ENCODE peak calls at places on chromosomes 12 and 14, in nine cellular contexts. P is neural progenitor cell, T is neuronal stem cell, C is AG04450, W is A549, K is psoas muscle, H is keratinocyte, L is ovary, Z is mucosa of descending colon. O is an unnamed sample. For H3K9me3, the result is how much of the 10 kb centered on the place peaks cover.

GRCh38 chr14:73833530-73834257 is 17.9 kb upstream of the PTGR2 start:
- DNase-seq in P (peak), T (no peak), C (no peak), W (no peak), K (no peak), H (no peak), L (peak), Z (no peak), O (no peak)

GRCh38 chr12:110029290-110029689 is 19.0 kb downstream of the C12orf76 start:
- DNase-seq in P (no peak), T (no peak), C (no peak), W (no peak), K (no peak), H (no peak), L (no peak), Z (no peak), O (no peak)

GRCh38 chr12:12070674-12071661 is at the start of gene BCL2L14:
- DNase-seq in P (no peak), T (no peak), C (no peak), W (no peak), K (no peak), H (no peak), L (no peak), Z (no peak), O (peak)

GRCh38 chr12:53133722-53134121 is 30.4 kb downstream of the SOAT2 start:
- DNase-seq in P (no peak), T (no peak), C (no peak), W (no peak), K (no peak), H (no peak), L (no peak), Z (no peak), O (no peak)

GRCh38 chr12:129312048-129312447 is 458.8 kb downstream of the GLT1D1 start:
- DNase-seq in P (peak), T (peak), C (no peak), W (no peak), K (no peak), H (no peak), L (no peak), Z (no peak), O (no peak)

GRCh38 chr14:59161571-59162175 is 26.8 kb upstream of the DAAM1 start:
- DNase-seq in P (peak), T (peak), C (peak), W (peak), K (no peak), H (no peak), L (no peak), Z (no peak), O (no peak)

GRCh38 chr12:24901975-24902461 is 46.9 kb downstream of the BCAT1 start:
- DNase-seq in P (peak), T (peak), C (no peak), W (no peak), K (no peak), H (no peak), L (no peak), Z (no peak), O (no peak)

GRCh38 chr14:104781271-104782077 is 14.1 kb downstream of the AKT1 start:
- DNase-seq in P (no peak), T (no peak), C (no peak), W (no peak), K (no peak), H (no peak), L (no peak), Z (no peak), O (no peak)

GRCh38 chr14:39432619-39433451 is 602 bp upstream of the FBXO33 start:
- DNase-seq in P (peak), T (peak), C (no peak), W (peak), K (peak), H (no peak), L (peak), Z (peak), O (peak)

GRCh38 chr14:100098171-100098570 is 32.9 kb downstream of the EVL start:
- DNase-seq in P (no peak), T (no peak), C (no peak), W (no peak), K (no peak), H (no peak), L (no peak), Z (no peak), O (no peak)

GRCh38 chr14:100664841-100665425 is 61.8 kb upstream of the DLK1 start:
- DNase-seq in P (no peak), T (no peak), C (peak), W (no peak), K (peak), H (no peak), L (peak), Z (no peak), O (no peak)

GRCh38 chr14:95165517-95165916 is 8.2 kb upstream of the DICER1 start:
- DNase-seq in P (no peak), T (no peak), C (no peak), W (no peak), K (no peak), H (no peak), L (no peak), Z (no peak), O (no peak)

GRCh38 chr12:85280138-85280983 is at the start of gene ALX1:
- DNase-seq in P (peak), T (peak), C (no peak), W (peak), K (no peak), H (no peak), L (peak), Z (peak), O (peak)

GRCh38 chr12:89390802-89391673 is 38.7 kb upstream of the DUSP6 start:
- DNase-seq in P (no peak), T (no peak), C (no peak), W (no peak), K (no peak), H (no peak), L (no peak), Z (no peak), O (peak)

GRCh38 chr12:9951026-9951652 is 19.0 kb upstream of the CLEC2A start:
- DNase-seq in P (no peak), T (no peak), C (no peak), W (no peak), K (no peak), H (no peak), L (no peak), Z (no peak), O (no peak)

GRCh38 chr12:34379142-34379541 is 356.8 kb downstream of the ALG10 start:
- DNase-seq in P (no peak), T (no peak), C (no peak), W (no peak), K (no peak), H (no peak), L (no peak), Z (no peak), O (no peak)
- H3K9me3 ChIP-seq in P (under half), T (under half), C (half or more), W (under half), K (under half), H (under half), L (under half), Z (half or more), O (under half)

GRCh38 chr14:106681161-106681955 is 1155.0 kb downstream of the TMEM121 start:
- DNase-seq in P (no peak), T (no peak), C (no peak), W (no peak), K (no peak), H (no peak), L (no peak), Z (no peak), O (no peak)
- H3K9me3 ChIP-seq in P (under half), T (under half), C (under half), W (under half), K (under half), H (under half), L (under half), Z (under half), O (under half)

GRCh38 chr12:133236556-133236955 is 879 bp upstream of the ANHX start:
- DNase-seq in P (no peak), T (no peak), C (no peak), W (no peak), K (no peak), H (no peak), L (no peak), Z (no peak), O (no peak)
- H3K9me3 ChIP-seq in P (under half), T (under half), C (half or more), W (half or more), K (under half), H (under half), L (under half), Z (half or more), O (under half)

GRCh38 chr12:56862264-56862663 is 71.9 kb downstream of the SDR9C7 start:
- DNase-seq in P (no peak), T (no peak), C (no peak), W (no peak), K (no peak), H (no peak), L (no peak), Z (no peak), O (no peak)

GRCh38 chr12:56867216-56867615 is 67.0 kb downstream of the SDR9C7 start:
- DNase-seq in P (no peak), T (no peak), C (no peak), W (no peak), K (no peak), H (no peak), L (no peak), Z (no peak), O (no peak)

GRCh38 chr12:56866493-56866892 is 67.7 kb downstream of the SDR9C7 start:
- DNase-seq in P (no peak), T (no peak), C (no peak), W (no peak), K (no peak), H (no peak), L (no peak), Z (no peak), O (no peak)

GRCh38 chr12:56863789-56864188 is 70.4 kb downstream of the SDR9C7 start:
- DNase-seq in P (no peak), T (no peak), C (no peak), W (no peak), K (no peak), H (no peak), L (no peak), Z (no peak), O (no peak)

GRCh38 chr12:56864318-56864717 is 69.9 kb downstream of the SDR9C7 start:
- DNase-seq in P (no peak), T (no peak), C (no peak), W (no peak), K (no peak), H (no peak), L (no peak), Z (no peak), O (no peak)
- H3K9me3 ChIP-seq in P (under half), T (under half), C (under half), W (half or more), K (under half), H (under half), L (under half), Z (half or more), O (half or more)

GRCh38 chr12:34600592-34601462 is 578.5 kb downstream of the ALG10 start:
- DNase-seq in P (no peak), T (no peak), C (no peak), W (no peak), K (no peak), H (no peak), L (no peak), Z (peak), O (peak)
- H3K9me3 ChIP-seq in P (under half), T (under half), C (half or more), W (under half), K (under half), H (under half), L (under half), Z (half or more), O (half or more)

DNA sequence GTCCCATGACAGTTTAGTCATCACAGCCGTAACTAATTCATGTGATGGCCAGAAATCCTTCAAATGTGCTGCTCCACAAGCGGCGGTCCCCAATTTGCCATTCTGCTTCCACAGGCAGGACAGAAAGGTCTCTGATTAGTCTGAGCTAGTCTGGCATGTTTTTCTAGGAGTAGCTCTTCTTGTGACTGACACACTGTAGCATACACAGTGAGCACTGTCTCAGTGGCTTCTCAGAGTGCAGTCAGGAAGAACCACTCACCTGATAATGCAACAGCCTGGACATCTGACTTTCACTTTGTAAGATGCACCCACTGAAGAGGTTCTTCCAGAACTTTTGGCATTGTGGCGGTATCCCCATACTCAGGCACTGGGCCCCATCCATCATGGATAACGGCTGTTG is 1266.2 kb downstream of the TMEM121 start:
- DNase-seq in P (no peak), T (no peak), C (no peak), W (no peak), K (no peak), H (no peak), L (no peak), Z (no peak), O (no peak)
- H3K9me3 ChIP-seq in P (under half), T (under half), C (under half), W (under half), K (under half), H (under half), L (under half), Z (under half), O (under half)

DNA sequence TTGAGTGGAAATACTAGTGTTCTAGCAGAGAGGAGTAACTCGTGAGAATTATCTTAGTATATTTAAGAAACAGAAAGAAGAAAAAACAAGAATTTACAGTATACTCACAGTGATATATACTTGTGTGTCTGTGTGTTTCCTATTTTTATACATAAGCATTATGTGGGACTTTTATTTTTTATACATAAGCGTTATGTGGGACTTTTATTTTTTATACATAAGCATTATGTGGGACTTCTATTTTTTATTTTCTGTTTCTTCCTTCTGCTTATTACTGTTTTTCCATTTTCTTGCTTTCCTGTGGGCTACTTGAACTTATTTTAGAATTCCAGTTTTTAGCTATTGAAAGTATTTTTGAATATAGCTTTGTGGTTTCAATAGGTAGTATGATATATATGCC is 6.9 kb upstream of the ZNF140 start:
- DNase-seq in P (no peak), T (no peak), C (no peak), W (no peak), K (no peak), H (no peak), L (no peak), Z (no peak), O (no peak)
- H3K9me3 ChIP-seq in P (half or more), T (under half), C (half or more), W (half or more), K (half or more), H (under half), L (under half), Z (half or more), O (under half)

GRCh38 chr14:66268802-66269334 is 217.3 kb upstream of the CCDC196 start:
- DNase-seq in P (no peak), T (no peak), C (no peak), W (no peak), K (no peak), H (no peak), L (no peak), Z (no peak), O (no peak)
- H3K9me3 ChIP-seq in P (under half), T (under half), C (under half), W (under half), K (under half), H (under half), L (under half), Z (under half), O (under half)